ENCODE peak calls at places on chromosomes 2 and 18, in ten cellular contexts. One of them, this sample, is unnamed.

GRCh38 chr2:52611757-52612156 is 1155.8 kb upstream of the CHAC2 start:
- DNase-seq in RPMI7951: no peak
- DNase-seq in cardiac fibroblast: no peak
- DNase-seq in adipocyte: no peak
- DNase-seq in activated T-cell treated with anti-CD3 and anti-CD28 coated beads for 1 hour: no peak
- DNase-seq in NCI-H2081: peak; percentile 6
- DNase-seq in AG10803: no peak
- DNase-seq in heart right ventricle: no peak
- DNase-seq in HFF-Myc: no peak
- DNase-seq in memory B cell: no peak
- DNase-seq in this sample: no peak

GRCh38 chr2:159088906-159089305 is 120.5 kb downstream of the TANC1 start:
- DNase-seq in RPMI7951: no peak
- DNase-seq in cardiac fibroblast: no peak
- DNase-seq in adipocyte: no peak
- DNase-seq in activated T-cell treated with anti-CD3 and anti-CD28 coated beads for 1 hour: no peak
- DNase-seq in NCI-H2081: no peak
- DNase-seq in AG10803: no peak
- DNase-seq in heart right ventricle: no peak
- DNase-seq in HFF-Myc: no peak
- DNase-seq in memory B cell: no peak
- DNase-seq in this sample: no peak

GRCh38 chr2:197993830-197994229 is 189.4 kb downstream of the PLCL1 start:
- DNase-seq in RPMI7951: no peak
- DNase-seq in cardiac fibroblast: no peak
- DNase-seq in adipocyte: peak; percentile 14
- DNase-seq in activated T-cell treated with anti-CD3 and anti-CD28 coated beads for 1 hour: no peak
- DNase-seq in NCI-H2081: no peak
- DNase-seq in AG10803: peak; percentile 60
- DNase-seq in heart right ventricle: no peak
- DNase-seq in HFF-Myc: no peak
- DNase-seq in memory B cell: no peak
- DNase-seq in this sample: no peak

GRCh38 chr2:177316756-177317155 is 52.2 kb upstream of the NFE2L2 start:
- DNase-seq in RPMI7951: no peak
- DNase-seq in cardiac fibroblast: no peak
- DNase-seq in adipocyte: no peak
- DNase-seq in activated T-cell treated with anti-CD3 and anti-CD28 coated beads for 1 hour: no peak
- DNase-seq in NCI-H2081: no peak
- DNase-seq in AG10803: no peak
- DNase-seq in heart right ventricle: no peak
- DNase-seq in HFF-Myc: no peak
- DNase-seq in memory B cell: no peak
- DNase-seq in this sample: no peak

GRCh38 chr2:74603282-74604000 is 44.7 kb downstream of the M1AP start:
- DNase-seq in RPMI7951: no peak
- DNase-seq in cardiac fibroblast: no peak
- DNase-seq in adipocyte: no peak
- DNase-seq in activated T-cell treated with anti-CD3 and anti-CD28 coated beads for 1 hour: no peak
- DNase-seq in NCI-H2081: no peak
- DNase-seq in AG10803: no peak
- DNase-seq in heart right ventricle: no peak
- DNase-seq in HFF-Myc: no peak
- DNase-seq in memory B cell: no peak
- DNase-seq in this sample: no peak

GRCh38 chr2:204389122-204389521 is 156.2 kb upstream of the PARD3B start:
- DNase-seq in RPMI7951: no peak
- DNase-seq in cardiac fibroblast: no peak
- DNase-seq in adipocyte: no peak
- DNase-seq in activated T-cell treated with anti-CD3 and anti-CD28 coated beads for 1 hour: no peak
- DNase-seq in NCI-H2081: no peak
- DNase-seq in AG10803: no peak
- DNase-seq in heart right ventricle: no peak
- DNase-seq in HFF-Myc: no peak
- DNase-seq in memory B cell: no peak
- DNase-seq in this sample: no peak

GRCh38 chr2:11855120-11855760 is 108.8 kb downstream of the LPIN1 start:
- DNase-seq in RPMI7951: no peak
- DNase-seq in cardiac fibroblast: no peak
- DNase-seq in adipocyte: no peak
- DNase-seq in activated T-cell treated with anti-CD3 and anti-CD28 coated beads for 1 hour: no peak
- DNase-seq in NCI-H2081: no peak
- DNase-seq in AG10803: no peak
- DNase-seq in heart right ventricle: no peak
- DNase-seq in HFF-Myc: no peak
- DNase-seq in memory B cell: no peak
- DNase-seq in this sample: no peak

GRCh38 chr2:66364495-66364992 is 70.4 kb upstream of the MEIS1 start:
- DNase-seq in RPMI7951: peak; percentile 89
- DNase-seq in cardiac fibroblast: peak; percentile 89
- DNase-seq in adipocyte: peak; percentile 55
- DNase-seq in activated T-cell treated with anti-CD3 and anti-CD28 coated beads for 1 hour: no peak
- DNase-seq in NCI-H2081: no peak
- DNase-seq in AG10803: peak; percentile 82
- DNase-seq in heart right ventricle: no peak
- DNase-seq in HFF-Myc: peak; percentile 87
- DNase-seq in memory B cell: no peak
- DNase-seq in this sample: peak; percentile 87

GRCh38 chr2:103161456-103162289 is 399.8 kb downstream of the TMEM182 start:
- DNase-seq in RPMI7951: peak; percentile 51
- DNase-seq in cardiac fibroblast: peak; percentile 61
- DNase-seq in adipocyte: peak; percentile 74
- DNase-seq in activated T-cell treated with anti-CD3 and anti-CD28 coated beads for 1 hour: no peak
- DNase-seq in NCI-H2081: peak; percentile 68
- DNase-seq in AG10803: peak; percentile 48
- DNase-seq in heart right ventricle: no peak
- DNase-seq in HFF-Myc: no peak
- DNase-seq in memory B cell: no peak
- DNase-seq in this sample: peak; percentile 67

GRCh38 chr2:240226672-240227537 is 86.4 kb upstream of the OTOS start:
- DNase-seq in RPMI7951: no peak
- DNase-seq in cardiac fibroblast: no peak
- DNase-seq in adipocyte: no peak
- DNase-seq in activated T-cell treated with anti-CD3 and anti-CD28 coated beads for 1 hour: no peak
- DNase-seq in NCI-H2081: peak; percentile 36
- DNase-seq in AG10803: no peak
- DNase-seq in heart right ventricle: no peak
- DNase-seq in HFF-Myc: no peak
- DNase-seq in memory B cell: no peak
- DNase-seq in this sample: no peak

GRCh38 chr2:144456680-144457079 is 63.2 kb downstream of the ZEB2 start:
- DNase-seq in RPMI7951: peak; percentile 64
- DNase-seq in cardiac fibroblast: peak; percentile 85
- DNase-seq in adipocyte: peak; percentile 90
- DNase-seq in activated T-cell treated with anti-CD3 and anti-CD28 coated beads for 1 hour: no peak
- DNase-seq in NCI-H2081: no peak
- DNase-seq in AG10803: peak; percentile 93
- DNase-seq in heart right ventricle: peak; percentile 15
- DNase-seq in HFF-Myc: no peak
- DNase-seq in memory B cell: no peak
- DNase-seq in this sample: peak; percentile 92

GRCh38 chr2:236871500-236872001 is 214.1 kb upstream of the COPS8 start:
- DNase-seq in RPMI7951: peak; percentile 100
- DNase-seq in cardiac fibroblast: peak; percentile 94
- DNase-seq in adipocyte: peak; percentile 87
- DNase-seq in activated T-cell treated with anti-CD3 and anti-CD28 coated beads for 1 hour: no peak
- DNase-seq in NCI-H2081: no peak
- DNase-seq in AG10803: peak; percentile 99
- DNase-seq in heart right ventricle: no peak
- DNase-seq in HFF-Myc: peak; percentile 98
- DNase-seq in memory B cell: no peak
- DNase-seq in this sample: peak; percentile 94

GRCh38 chr2:64036343-64036742 is 17.1 kb upstream of the VPS54 start:
- DNase-seq in RPMI7951: peak; percentile 65
- DNase-seq in cardiac fibroblast: peak; percentile 56
- DNase-seq in adipocyte: peak; percentile 42
- DNase-seq in activated T-cell treated with anti-CD3 and anti-CD28 coated beads for 1 hour: no peak
- DNase-seq in NCI-H2081: no peak
- DNase-seq in AG10803: peak; percentile 67
- DNase-seq in heart right ventricle: no peak
- DNase-seq in HFF-Myc: no peak
- DNase-seq in memory B cell: no peak
- DNase-seq in this sample: peak; percentile 65

GRCh38 chr2:144464730-144465129 is 55.2 kb downstream of the ZEB2 start:
- DNase-seq in RPMI7951: no peak
- DNase-seq in cardiac fibroblast: no peak
- DNase-seq in adipocyte: no peak
- DNase-seq in activated T-cell treated with anti-CD3 and anti-CD28 coated beads for 1 hour: no peak
- DNase-seq in NCI-H2081: no peak
- DNase-seq in AG10803: no peak
- DNase-seq in heart right ventricle: no peak
- DNase-seq in HFF-Myc: no peak
- DNase-seq in memory B cell: no peak
- DNase-seq in this sample: no peak

GRCh38 chr2:179265082-179265575 is 497 bp upstream of the SESTD1 start:
- DNase-seq in RPMI7951: peak; percentile 40
- DNase-seq in cardiac fibroblast: peak; percentile 70
- DNase-seq in adipocyte: peak; percentile 59
- DNase-seq in activated T-cell treated with anti-CD3 and anti-CD28 coated beads for 1 hour: no peak
- DNase-seq in NCI-H2081: peak; percentile 49
- DNase-seq in AG10803: peak; percentile 80
- DNase-seq in heart right ventricle: no peak
- DNase-seq in HFF-Myc: no peak
- DNase-seq in memory B cell: no peak
- DNase-seq in this sample: peak; percentile 55

GRCh38 chr2:96923810-96924774 is 54.2 kb upstream of the SEMA4C start:
- DNase-seq in RPMI7951: no peak
- DNase-seq in cardiac fibroblast: no peak
- DNase-seq in adipocyte: no peak
- DNase-seq in activated T-cell treated with anti-CD3 and anti-CD28 coated beads for 1 hour: peak; percentile 23
- DNase-seq in NCI-H2081: no peak
- DNase-seq in AG10803: no peak
- DNase-seq in heart right ventricle: no peak
- DNase-seq in HFF-Myc: no peak
- DNase-seq in memory B cell: no peak
- DNase-seq in this sample: no peak

GRCh38 chr2:36670881-36671595 is 25.5 kb upstream of the VIT start:
- DNase-seq in RPMI7951: peak; percentile 28
- DNase-seq in cardiac fibroblast: peak; percentile 54
- DNase-seq in adipocyte: no peak
- DNase-seq in activated T-cell treated with anti-CD3 and anti-CD28 coated beads for 1 hour: no peak
- DNase-seq in NCI-H2081: no peak
- DNase-seq in AG10803: peak; percentile 69
- DNase-seq in heart right ventricle: no peak
- DNase-seq in HFF-Myc: no peak
- DNase-seq in memory B cell: no peak
- DNase-seq in this sample: peak; percentile 65

GRCh38 chr2:219400562-219400961 is 12.8 kb upstream of the DNPEP start:
- DNase-seq in RPMI7951: peak; percentile 39
- DNase-seq in cardiac fibroblast: no peak
- DNase-seq in adipocyte: peak; percentile 22
- DNase-seq in activated T-cell treated with anti-CD3 and anti-CD28 coated beads for 1 hour: no peak
- DNase-seq in NCI-H2081: no peak
- DNase-seq in AG10803: no peak
- DNase-seq in heart right ventricle: no peak
- DNase-seq in HFF-Myc: no peak
- DNase-seq in memory B cell: no peak
- DNase-seq in this sample: no peak

GRCh38 chr2:20224716-20225293 is at the start of gene SDC1:
- DNase-seq in RPMI7951: peak; percentile 59
- DNase-seq in cardiac fibroblast: peak; percentile 48
- DNase-seq in adipocyte: peak; percentile 81
- DNase-seq in activated T-cell treated with anti-CD3 and anti-CD28 coated beads for 1 hour: no peak
- DNase-seq in NCI-H2081: peak; percentile 57
- DNase-seq in AG10803: peak; percentile 51
- DNase-seq in heart right ventricle: peak; percentile 52
- DNase-seq in HFF-Myc: no peak
- DNase-seq in memory B cell: no peak
- DNase-seq in this sample: peak; percentile 62

GRCh38 chr2:102018823-102019445 is 27.2 kb downstream of the IL1R2 start:
- DNase-seq in RPMI7951: no peak
- DNase-seq in cardiac fibroblast: peak; percentile 78
- DNase-seq in adipocyte: no peak
- DNase-seq in activated T-cell treated with anti-CD3 and anti-CD28 coated beads for 1 hour: no peak
- DNase-seq in NCI-H2081: no peak
- DNase-seq in AG10803: no peak
- DNase-seq in heart right ventricle: no peak
- DNase-seq in HFF-Myc: no peak
- DNase-seq in memory B cell: no peak
- DNase-seq in this sample: peak; percentile 63

GRCh38 chr18:59742325-59743111 is 45.3 kb upstream of the CCBE1 start:
- DNase-seq in RPMI7951: peak; percentile 36
- DNase-seq in cardiac fibroblast: peak; percentile 64
- DNase-seq in adipocyte: peak; percentile 40
- DNase-seq in activated T-cell treated with anti-CD3 and anti-CD28 coated beads for 1 hour: no peak
- DNase-seq in NCI-H2081: no peak
- DNase-seq in AG10803: peak; percentile 88
- DNase-seq in heart right ventricle: peak; percentile 31
- DNase-seq in HFF-Myc: no peak
- DNase-seq in memory B cell: no peak
- DNase-seq in this sample: peak; percentile 61

GRCh38 chr18:53458266-53458665 is 766.2 kb downstream of the MBD2 start:
- DNase-seq in RPMI7951: no peak
- DNase-seq in cardiac fibroblast: peak; percentile 13
- DNase-seq in adipocyte: peak; percentile 25
- DNase-seq in activated T-cell treated with anti-CD3 and anti-CD28 coated beads for 1 hour: no peak
- DNase-seq in NCI-H2081: peak; percentile 23
- DNase-seq in AG10803: no peak
- DNase-seq in heart right ventricle: no peak
- DNase-seq in HFF-Myc: no peak
- DNase-seq in memory B cell: no peak
- DNase-seq in this sample: peak; percentile 8